ENCODE peak calls at places on chromosomes 11 and 22, in six cellular contexts. E, O, T, B, I and F are unnamed samples.

GRCh38 chr22:48357961-48358360 is 1469.7 kb downstream of the BRD1 start:
- DNase-seq in E (no peak), O (no peak), T (no peak), B (no peak), I (no peak), F (no peak)

GRCh38 chr22:27242917-27243589 is 558.5 kb downstream of the MN1 start:
- DNase-seq in E (no peak), O (no peak), T (no peak), B (no peak), I (no peak), F (no peak)

GRCh38 chr11:101446726-101447125 is 137.1 kb downstream of the TRPC6 start:
- DNase-seq in E (peak; percentile 41), O (no peak), T (no peak), B (no peak), I (no peak), F (no peak)

GRCh38 chr11:70912226-70912840 is 340.0 kb downstream of the SHANK2 start:
- DNase-seq in E (peak; percentile 75), O (no peak), T (peak; percentile 20), B (no peak), I (no peak), F (no peak)

GRCh38 chr11:34366522-34366921 is 8.7 kb upstream of the ABTB2 start:
- DNase-seq in E (no peak), O (no peak), T (no peak), B (no peak), I (peak; percentile 63), F (peak; percentile 27)

GRCh38 chr22:23069502-23070357 is 589 bp upstream of the GNAZ start:
- DNase-seq in E (peak; percentile 81), O (peak; percentile 88), T (peak; percentile 80), B (peak; percentile 41), I (peak; percentile 82), F (peak; percentile 89)

GRCh38 chr11:93192163-93192562 is 5.6 kb downstream of the SLC36A4 start:
- DNase-seq in E (no peak), O (no peak), T (no peak), B (no peak), I (no peak), F (peak; percentile 92)

GRCh38 chr11:14094481-14095037 is 132.0 kb downstream of the SPON1 start:
- DNase-seq in E (no peak), O (no peak), T (no peak), B (no peak), I (no peak), F (no peak)

GRCh38 chr22:31090217-31091085 is 9.3 kb downstream of the SMTN start:
- DNase-seq in E (no peak), O (no peak), T (no peak), B (no peak), I (no peak), F (no peak)

GRCh38 chr11:113255096-113255495 is 59.3 kb upstream of the TTC12 start:
- DNase-seq in E (no peak), O (no peak), T (no peak), B (no peak), I (no peak), F (no peak)

GRCh38 chr22:49402169-49402568 is 425.5 kb downstream of the BRD1 start:
- DNase-seq in E (no peak), O (no peak), T (no peak), B (no peak), I (no peak), F (no peak)

GRCh38 chr11:65382804-65383368 is 440 bp upstream of the SLC25A45 start:
- DNase-seq in E (no peak), O (no peak), T (no peak), B (no peak), I (no peak), F (no peak)

GRCh38 chr11:12599408-12600143 is 74.6 kb upstream of the TEAD1 start:
- DNase-seq in E (no peak), O (peak; percentile 24), T (peak; percentile 12), B (peak; percentile 57), I (peak; percentile 88), F (peak; percentile 76)

GRCh38 chr22:39215430-39216142 is 29.2 kb downstream of the PDGFB start:
- DNase-seq in E (no peak), O (no peak), T (no peak), B (no peak), I (no peak), F (peak; percentile 64)

GRCh38 chr22:39212721-39213376 is 31.9 kb downstream of the PDGFB start:
- DNase-seq in E (no peak), O (no peak), T (peak; percentile 68), B (no peak), I (peak; percentile 96), F (peak; percentile 85)

GRCh38 chr22:39215070-39215396 is 29.7 kb downstream of the PDGFB start:
- DNase-seq in E (no peak), O (no peak), T (no peak), B (no peak), I (no peak), F (no peak)

GRCh38 chr22:39214383-39215069 is 30.3 kb downstream of the PDGFB start:
- DNase-seq in E (peak; percentile 36), O (peak; percentile 45), T (peak; percentile 20), B (peak; percentile 50), I (peak; percentile 89), F (peak; percentile 91)

DNA sequence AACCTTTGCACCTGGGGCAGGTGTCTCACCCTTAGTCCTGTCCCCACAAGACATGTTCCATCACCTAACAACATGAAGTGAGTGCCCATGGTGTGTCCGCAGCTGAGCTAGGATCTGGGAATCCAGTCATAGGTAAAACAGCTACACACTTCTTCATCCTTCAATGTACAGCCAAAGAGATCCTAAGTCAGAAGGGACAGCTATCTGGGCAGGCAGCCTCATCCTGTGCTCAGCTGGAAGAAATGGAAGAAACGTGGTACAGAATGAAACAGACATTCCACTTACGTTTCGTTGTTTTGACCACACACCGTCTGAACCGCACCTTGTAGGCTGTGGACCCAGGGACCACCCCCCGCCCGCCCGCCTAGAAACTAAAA is 30.8 kb downstream of the PDGFB start:
- DNase-seq in E (no peak), O (no peak), T (no peak), B (no peak), I (no peak), F (no peak)
- H2AK5ac ChIP-seq in E (peak overlapping the region; percentile 43), O (peak overlapping the region; percentile 25), T (no peak overlapping the region), B (peak overlapping the region; percentile 92), I (peak overlapping the region; percentile 2), F (no peak overlapping the region)

GRCh38 chr11:103812680-103813079 is 223.8 kb upstream of the DDI1 start:
- DNase-seq in E (no peak), O (no peak), T (no peak), B (no peak), I (no peak), F (no peak)
- H3K4ac ChIP-seq in E (no peak overlapping the region), O (no peak overlapping the region), T (no peak overlapping the region), B (no peak overlapping the region), I (no peak overlapping the region), F (no peak overlapping the region)

DNA sequence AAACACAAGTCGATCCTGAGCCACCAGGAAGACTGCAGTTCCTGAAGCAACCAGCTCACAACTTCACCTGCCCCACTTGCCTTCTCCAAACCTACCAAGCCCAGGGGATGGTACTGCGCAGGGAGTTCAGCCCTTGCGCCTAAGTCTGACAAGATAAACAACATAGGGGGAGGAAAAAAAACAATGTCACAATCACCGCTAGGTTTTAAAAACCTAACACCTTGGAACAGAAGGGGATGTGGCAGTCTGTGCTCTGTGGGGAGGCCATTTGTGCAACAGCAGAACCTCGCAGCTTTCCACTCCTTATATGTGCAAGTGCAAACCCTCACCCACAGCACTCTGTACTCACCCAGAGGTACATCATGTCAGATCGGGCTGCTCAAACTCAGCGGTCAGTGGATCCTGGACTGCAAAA is 134.2 kb downstream of the RBFOX2 start:
- DNase-seq in E (no peak), O (no peak), T (no peak), B (no peak), I (no peak), F (peak; percentile 45)
- H3K4me3 ChIP-seq in E (no peak overlapping the region), O (no peak overlapping the region), T (no peak overlapping the region), B (no peak overlapping the region), I (no peak overlapping the region), F (no peak overlapping the region)

GRCh38 chr11:131692961-131693360 is 322.5 kb downstream of the NTM start:
- DNase-seq in E (no peak), O (no peak), T (no peak), B (no peak), I (no peak), F (no peak)

GRCh38 chr11:131693756-131694155 is 323.3 kb downstream of the NTM start:
- DNase-seq in E (no peak), O (no peak), T (no peak), B (no peak), I (no peak), F (no peak)

GRCh38 chr11:131695889-131696429 is 325.5 kb downstream of the NTM start:
- DNase-seq in E (peak; percentile 5), O (no peak), T (no peak), B (no peak), I (no peak), F (no peak)

GRCh38 chr11:131696584-131697120 is 326.2 kb downstream of the NTM start:
- DNase-seq in E (no peak), O (no peak), T (no peak), B (no peak), I (no peak), F (no peak)

GRCh38 chr11:131694526-131695424 is 324.4 kb downstream of the NTM start:
- DNase-seq in E (peak; percentile 69), O (peak; percentile 79), T (peak; percentile 75), B (peak; percentile 63), I (peak; percentile 59), F (peak; percentile 86)
- H2AK5ac ChIP-seq in E (peak overlapping the region; percentile 49), O (peak overlapping the region; percentile 49), T (no peak overlapping the region), B (no peak overlapping the region), I (no peak overlapping the region), F (no peak overlapping the region)